ENCODE peak calls at places on chromosomes 5 and 9, in eight cellular contexts. H, J, M, A, U, K, S and B are unnamed samples.

GRCh38 chr9:69149321-69149807 is 24.7 kb upstream of the TJP2 start:
- DNase-seq in H (no peak), J (no peak), M (no peak), A (no peak), U (no peak), K (no peak), S (peak), B (no peak)

GRCh38 chr9:26152350-26152749 is 474.1 kb upstream of the TUSC1 start:
- DNase-seq in H (no peak), J (no peak), M (no peak), A (no peak), U (no peak), K (no peak), S (no peak), B (no peak)

GRCh38 chr9:121735065-121735791 is 83.8 kb downstream of the DAB2IP start:
- DNase-seq in H (peak), J (no peak), M (no peak), A (no peak), U (no peak), K (no peak), S (no peak), B (no peak)

GRCh38 chr5:7916171-7916804 is 47.3 kb downstream of the MTRR start:
- DNase-seq in H (no peak), J (peak), M (no peak), A (no peak), U (no peak), K (no peak), S (no peak), B (no peak)

GRCh38 chr5:10111575-10111974 is 138.1 kb downstream of the ATPSCKMT start:
- DNase-seq in H (peak), J (no peak), M (peak), A (no peak), U (no peak), K (no peak), S (no peak), B (no peak)

GRCh38 chr5:132115375-132115774 is 41.8 kb downstream of the CSF2 start:
- DNase-seq in H (no peak), J (no peak), M (no peak), A (no peak), U (no peak), K (no peak), S (no peak), B (no peak)

GRCh38 chr5:88719434-88719833 is 163.6 kb downstream of the MEF2C start:
- DNase-seq in H (no peak), J (no peak), M (no peak), A (no peak), U (no peak), K (no peak), S (no peak), B (no peak)

GRCh38 chr9:31674264-31674663 is 710.2 kb upstream of the ACO1 start:
- DNase-seq in H (no peak), J (no peak), M (no peak), A (no peak), U (no peak), K (no peak), S (no peak), B (no peak)

GRCh38 chr9:135077497-135078200 is 9.8 kb upstream of the OLFM1 start:
- DNase-seq in H (peak), J (no peak), M (no peak), A (peak), U (no peak), K (no peak), S (no peak), B (peak)

GRCh38 chr5:40717281-40717680 is 37.6 kb downstream of the PTGER4 start:
- DNase-seq in H (no peak), J (no peak), M (no peak), A (no peak), U (no peak), K (no peak), S (no peak), B (no peak)

GRCh38 chr9:2787065-2787464 is 56.8 kb downstream of the PUM3 start:
- DNase-seq in H (no peak), J (no peak), M (no peak), A (no peak), U (no peak), K (no peak), S (no peak), B (no peak)

GRCh38 chr5:154614595-154614994 is 136.6 kb upstream of the HAND1 start:
- DNase-seq in H (no peak), J (no peak), M (no peak), A (no peak), U (no peak), K (no peak), S (no peak), B (no peak)

GRCh38 chr9:114981095-114981494 is 50.7 kb upstream of the TNFSF8 start:
- DNase-seq in H (no peak), J (no peak), M (no peak), A (no peak), U (no peak), K (no peak), S (no peak), B (no peak)

GRCh38 chr9:93124793-93125192 is 9.3 kb downstream of the NINJ1 start:
- DNase-seq in H (no peak), J (no peak), M (no peak), A (no peak), U (peak), K (no peak), S (no peak), B (peak)

GRCh38 chr5:95283761-95284511 is 958 bp downstream of the MCTP1 start:
- DNase-seq in H (peak), J (no peak), M (no peak), A (peak), U (peak), K (no peak), S (no peak), B (peak)

GRCh38 chr9:2818486-2819121 is 25.3 kb downstream of the PUM3 start:
- DNase-seq in H (no peak), J (no peak), M (no peak), A (no peak), U (no peak), K (no peak), S (no peak), B (no peak)

GRCh38 chr5:717143-717542 is 24.0 kb upstream of the TPPP start:
- DNase-seq in H (no peak), J (no peak), M (no peak), A (no peak), U (no peak), K (no peak), S (no peak), B (no peak)

GRCh38 chr9:124411514-124412227 is 3.6 kb downstream of the PSMB7 start:
- DNase-seq in H (no peak), J (peak), M (no peak), A (no peak), U (no peak), K (no peak), S (no peak), B (no peak)

GRCh38 chr9:36487482-36488321 is 85.0 kb upstream of the MELK start:
- DNase-seq in H (peak), J (peak), M (peak), A (peak), U (peak), K (peak), S (peak), B (peak)

GRCh38 chr9:219670-220365 is 5.2 kb downstream of the DOCK8 start:
- DNase-seq in H (no peak), J (no peak), M (no peak), A (no peak), U (peak), K (no peak), S (no peak), B (no peak)

GRCh38 chr9:4382722-4383317 is 83.0 kb upstream of the GLIS3 start:
- DNase-seq in H (no peak), J (no peak), M (peak), A (no peak), U (no peak), K (no peak), S (no peak), B (no peak)

GRCh38 chr9:91750343-91750742 is 199.7 kb downstream of the ROR2 start:
- DNase-seq in H (no peak), J (no peak), M (no peak), A (no peak), U (no peak), K (no peak), S (no peak), B (no peak)

GRCh38 chr5:10601246-10602030 is 37.6 kb downstream of the ANKRD33B start:
- DNase-seq in H (no peak), J (peak), M (peak), A (no peak), U (no peak), K (no peak), S (peak), B (no peak)

GRCh38 chr5:5080790-5081189 is 59.3 kb upstream of the ADAMTS16 start:
- DNase-seq in H (no peak), J (no peak), M (no peak), A (no peak), U (no peak), K (no peak), S (peak), B (no peak)

GRCh38 chr9:34633851-34634550 is 3.6 kb downstream of the SIGMAR1 start:
- DNase-seq in H (peak), J (no peak), M (no peak), A (peak), U (no peak), K (peak), S (no peak), B (peak)

GRCh38 chr9:22010881-22011625 is 1.9 kb upstream of the CDKN2B start:
- DNase-seq in H (peak), J (no peak), M (no peak), A (peak), U (no peak), K (no peak), S (no peak), B (no peak)

GRCh38 chr9:93200449-93200742 is 16.5 kb downstream of the WNK2 start:
- DNase-seq in H (no peak), J (no peak), M (no peak), A (no peak), U (peak), K (no peak), S (no peak), B (no peak)

GRCh38 chr5:65213921-65214525 is 267.7 kb downstream of the ADAMTS6 start:
- DNase-seq in H (no peak), J (no peak), M (peak), A (no peak), U (no peak), K (no peak), S (no peak), B (no peak)

GRCh38 chr9:3337515-3337914 is 188.3 kb downstream of the RFX3 start:
- DNase-seq in H (no peak), J (peak), M (peak), A (no peak), U (no peak), K (no peak), S (no peak), B (no peak)

GRCh38 chr5:176361437-176362097 is at the start of gene KIAA1191:
- DNase-seq in H (peak), J (peak), M (peak), A (peak), U (peak), K (peak), S (peak), B (peak)

GRCh38 chr5:127957183-127957582 is 126.4 kb upstream of the SLC12A2 start:
- DNase-seq in H (no peak), J (peak), M (no peak), A (no peak), U (no peak), K (no peak), S (peak), B (no peak)

GRCh38 chr9:22244141-22245011 is 202.2 kb upstream of the DMRTA1 start:
- DNase-seq in H (peak), J (no peak), M (peak), A (no peak), U (no peak), K (no peak), S (no peak), B (no peak)

GRCh38 chr9:107975426-107976010 is 485.9 kb upstream of the KLF4 start:
- DNase-seq in H (no peak), J (no peak), M (no peak), A (no peak), U (no peak), K (no peak), S (no peak), B (no peak)

GRCh38 chr9:121354141-121354540 is 15.9 kb downstream of the STOM start:
- DNase-seq in H (no peak), J (no peak), M (no peak), A (no peak), U (no peak), K (no peak), S (no peak), B (no peak)

GRCh38 chr9:127351182-127352166 is 45.5 kb upstream of the SLC2A8 start:
- DNase-seq in H (no peak), J (no peak), M (no peak), A (no peak), U (no peak), K (no peak), S (no peak), B (no peak)

GRCh38 chr9:4548796-4549725 is 58.8 kb downstream of the SLC1A1 start:
- DNase-seq in H (peak), J (no peak), M (no peak), A (peak), U (no peak), K (no peak), S (no peak), B (no peak)

GRCh38 chr5:173663810-173664526 is 47.5 kb upstream of the BOD1 start:
- DNase-seq in H (no peak), J (no peak), M (no peak), A (no peak), U (peak), K (no peak), S (no peak), B (no peak)

GRCh38 chr5:58462154-58462553 is 2.3 kb upstream of the PLK2 start:
- DNase-seq in H (no peak), J (no peak), M (peak), A (no peak), U (no peak), K (no peak), S (no peak), B (no peak)

GRCh38 chr9:78053627-78054026 is 22.0 kb upstream of the GNAQ start:
- DNase-seq in H (no peak), J (no peak), M (no peak), A (no peak), U (no peak), K (no peak), S (no peak), B (no peak)

GRCh38 chr9:16236326-16236725 is 634.1 kb downstream of the BNC2 start:
- DNase-seq in H (no peak), J (no peak), M (no peak), A (no peak), U (no peak), K (no peak), S (no peak), B (no peak)

GRCh38 chr5:85108471-85108870 is 723.8 kb upstream of the EDIL3 start:
- DNase-seq in H (no peak), J (no peak), M (no peak), A (no peak), U (no peak), K (no peak), S (no peak), B (no peak)
- TF ChIP-seq CTCF in H (peak), J (no peak), M (peak), A (peak), U (no peak), K (no peak), S (no peak), B (no peak)

GRCh38 chr5:42057254-42057690 is 132.2 kb downstream of the FBXO4 start:
- DNase-seq in H (peak), J (peak), M (peak), A (peak), U (no peak), K (peak), S (no peak), B (no peak)
- TF ChIP-seq CTCF in H (peak), J (peak), M (peak), A (peak), U (peak), K (peak), S (peak), B (peak)

DNA sequence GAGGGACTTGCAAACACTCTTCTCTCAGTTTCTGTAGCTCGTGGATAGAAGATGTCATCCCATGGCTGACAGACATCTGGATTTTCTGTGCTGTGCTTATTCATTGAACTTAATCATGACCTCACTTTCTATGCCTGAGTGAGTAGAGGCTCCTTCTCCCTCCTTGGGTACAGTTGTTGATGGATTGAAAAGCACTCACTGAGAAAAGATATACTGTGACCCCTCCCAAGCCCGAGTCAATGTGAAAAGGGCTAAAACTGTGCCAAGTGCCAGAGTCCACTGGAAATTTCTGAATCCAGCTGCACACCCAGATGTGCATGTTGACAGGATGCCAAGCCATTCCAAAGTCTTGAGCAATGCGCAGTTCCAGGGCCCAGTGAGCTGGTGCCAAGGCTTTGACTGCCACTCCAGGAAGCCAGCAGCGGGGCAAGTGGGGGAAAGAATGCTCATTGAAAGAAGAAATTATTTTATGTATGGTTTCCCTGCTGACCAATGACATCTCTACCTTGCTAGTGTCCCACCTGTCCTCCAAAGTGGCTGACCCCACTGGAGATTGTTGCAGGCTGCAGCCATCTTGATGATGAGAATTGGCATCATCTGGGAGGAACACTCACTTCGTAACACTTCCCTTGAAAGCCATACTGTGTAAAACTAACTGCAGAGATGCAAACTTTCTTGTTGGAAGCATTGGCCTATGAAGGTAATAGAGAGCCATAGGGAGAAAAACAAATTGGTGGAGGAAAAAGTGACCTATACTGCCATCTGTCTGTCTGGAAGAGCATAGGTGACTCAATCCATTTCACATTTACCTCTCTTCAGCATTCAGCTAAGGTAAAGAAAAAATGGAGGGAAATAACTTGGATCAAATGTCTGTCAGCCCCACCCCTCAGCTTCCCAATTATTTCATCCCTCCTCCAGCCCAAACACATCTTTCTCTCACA is 473.2 kb downstream of the NTRK2 start:
- DNase-seq in H (no peak), J (peak), M (peak), A (no peak), U (no peak), K (no peak), S (no peak), B (no peak)
- TF ChIP-seq CTCF in H (peak), J (peak), M (peak), A (peak), U (peak), K (no peak), S (peak), B (no peak)

DNA sequence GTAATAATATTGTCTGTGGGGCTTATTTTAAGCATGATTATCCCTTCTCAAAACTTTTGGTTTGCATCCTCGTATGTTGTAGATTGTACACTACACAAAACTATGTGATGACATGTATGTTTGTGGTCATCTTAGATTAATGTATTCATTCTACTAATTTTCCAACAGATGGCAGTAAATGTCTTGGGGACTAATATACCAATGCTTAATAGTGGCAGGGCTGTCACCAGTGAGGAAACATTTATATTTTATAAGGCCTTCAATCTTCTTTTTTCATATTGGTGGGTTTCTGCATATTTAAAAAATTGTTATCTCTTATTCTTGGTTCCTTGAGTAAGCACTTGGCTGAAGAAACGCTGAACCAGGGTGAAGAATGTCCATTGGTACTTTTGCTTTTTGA is 530.4 kb downstream of the RASEF start:
- DNase-seq in H (no peak), J (peak), M (no peak), A (no peak), U (no peak), K (no peak), S (no peak), B (no peak)
- TF ChIP-seq CTCF in H (no peak), J (peak), M (no peak), A (peak), U (peak), K (no peak), S (no peak), B (no peak)

DNA sequence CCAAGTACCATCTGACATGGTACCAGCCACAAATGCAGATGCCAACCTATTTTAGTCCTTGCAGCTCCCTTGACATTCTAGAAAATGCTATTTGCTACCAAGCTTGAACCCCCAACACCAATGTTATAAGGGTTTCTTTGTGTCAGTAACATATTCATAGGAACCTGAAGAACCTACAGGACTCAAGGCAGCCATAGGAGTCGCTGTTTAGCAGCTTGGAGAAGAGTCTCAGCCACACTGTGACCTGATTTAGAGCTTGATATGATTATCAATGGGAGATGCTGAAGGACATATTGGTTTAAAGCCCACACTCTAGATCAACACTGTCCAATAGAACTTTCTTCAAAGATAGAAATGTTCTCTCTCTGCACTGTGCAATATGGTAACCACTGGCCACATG is 6.4 kb upstream of the ZFR start:
- DNase-seq in H (no peak), J (no peak), M (peak), A (no peak), U (no peak), K (no peak), S (no peak), B (no peak)
- TF ChIP-seq CTCF in H (peak), J (peak), M (peak), A (no peak), U (no peak), K (no peak), S (no peak), B (no peak)

DNA sequence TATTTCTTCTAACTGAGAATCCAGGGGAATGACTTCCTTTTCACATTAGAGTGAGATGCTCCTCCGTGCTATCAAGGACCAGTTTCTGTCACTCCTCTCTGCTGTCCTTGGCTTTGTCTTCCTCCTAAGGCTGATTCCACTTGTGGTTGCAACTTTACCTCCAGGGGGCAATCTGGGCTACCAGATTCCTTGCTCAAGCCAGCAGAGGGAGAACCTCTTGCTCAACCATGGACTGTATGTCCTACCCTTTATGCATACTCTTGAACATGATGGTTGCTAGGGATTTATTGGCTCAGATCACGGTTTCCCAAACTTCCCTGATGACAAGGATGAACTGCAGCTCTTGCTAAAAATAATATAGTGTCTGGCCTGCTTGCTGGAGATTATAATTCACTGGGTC is 24.0 kb downstream of the NNT start:
- DNase-seq in H (peak), J (no peak), M (peak), A (no peak), U (no peak), K (no peak), S (no peak), B (no peak)
- TF ChIP-seq CTCF in H (peak), J (peak), M (peak), A (peak), U (peak), K (no peak), S (no peak), B (no peak)